ENCODE peak calls at places on chromosomes 3 and 15, in six cellular contexts. W, T, C, P, L and G are unnamed samples.

GRCh38 chr15:70781236-70781635 is 17.9 kb upstream of the UACA start:
- ATAC-seq in T (no peak), L (no peak), C (no peak), P (no peak), W (no peak), G (no peak)

GRCh38 chr15:74812533-74812932 is at the start of gene LMAN1L:
- ATAC-seq in C (no peak), W (peak), T (no peak), P (no peak), L (no peak), G (no peak)

GRCh38 chr3:127226946-127227842 is 34.3 kb downstream of the PRR23E start:
- ATAC-seq in W (no peak), P (peak), C (no peak), L (peak), T (peak), G (no peak)

GRCh38 chr3:146921693-146922092 is 316.5 kb upstream of the PLSCR5 start:
- ATAC-seq in L (no peak), W (no peak), T (no peak), P (no peak), C (no peak), G (no peak)

GRCh38 chr3:134931045-134931775 is 136.2 kb downstream of the EPHB1 start:
- ATAC-seq in C (no peak), L (no peak), T (no peak), W (no peak), P (no peak), G (no peak)

GRCh38 chr15:61237400-61237799 is 8.3 kb upstream of the RORA start:
- ATAC-seq in T (no peak), P (no peak), C (no peak), W (no peak), L (no peak), G (no peak)

GRCh38 chr3:129003578-129004112 is 2.5 kb downstream of the EFCC1 start:
- ATAC-seq in C (no peak), P (peak), T (peak), L (no peak), W (peak), G (peak)

GRCh38 chr15:83998486-83998885 is 237.1 kb upstream of the GOLGA6L4 start:
- ATAC-seq in P (no peak), T (no peak), L (no peak), C (no peak), W (no peak), G (no peak)

GRCh38 chr15:82146990-82147461 is 101.2 kb upstream of the MEX3B start:
- ATAC-seq in T (no peak), C (no peak), P (peak), L (no peak), W (no peak), G (no peak)

GRCh38 chr15:48406240-48406891 is 75.1 kb downstream of the DUT start:
- ATAC-seq in L (peak), P (no peak), C (peak), W (no peak), T (no peak), G (no peak)

GRCh38 chr3:51340311-51340829 is 44.7 kb upstream of the MANF start:
- ATAC-seq in C (peak), W (peak), P (peak), T (no peak), L (peak), G (peak)

GRCh38 chr3:29171583-29171990 is 109.3 kb upstream of the RBMS3 start:
- ATAC-seq in L (peak), C (no peak), P (no peak), T (peak), W (no peak), G (peak)

GRCh38 chr15:37789881-37790280 is 144.6 kb upstream of the TMCO5A start:
- ATAC-seq in C (no peak), T (no peak), W (peak), L (no peak), P (no peak), G (peak)

GRCh38 chr3:179713643-179714090 is 60.8 kb downstream of the USP13 start:
- ATAC-seq in C (no peak), W (no peak), P (no peak), L (no peak), T (no peak), G (no peak)

GRCh38 chr3:177921153-177921552 is 615.1 kb upstream of the KCNMB2 start:
- ATAC-seq in P (no peak), C (no peak), W (no peak), L (no peak), T (no peak), G (no peak)

GRCh38 chr15:40815042-40815678 is 7.9 kb upstream of the DNAJC17 start:
- ATAC-seq in T (no peak), P (no peak), L (no peak), W (no peak), C (no peak), G (no peak)

GRCh38 chr3:5181479-5182141 is 5.9 kb upstream of the EDEM1 start:
- ATAC-seq in L (no peak), C (no peak), W (no peak), P (no peak), T (peak), G (no peak)

GRCh38 chr3:124297062-124297980 is 305.4 kb upstream of the ROPN1 start:
- ATAC-seq in W (no peak), C (no peak), L (no peak), T (no peak), P (no peak), G (no peak)

GRCh38 chr15:28128036-28128435 is 28.9 kb upstream of the OCA2 start:
- ATAC-seq in T (no peak), W (no peak), L (peak), P (no peak), C (no peak), G (no peak)

GRCh38 chr3:161274691-161275298 is 53.7 kb downstream of the NMD3 start:
- ATAC-seq in L (no peak), P (no peak), T (no peak), C (no peak), W (peak), G (no peak)

GRCh38 chr3:127473244-127474024 is 117.1 kb downstream of the TPRA1 start:
- ATAC-seq in C (no peak), P (peak), T (no peak), W (peak), L (no peak), G (no peak)

GRCh38 chr3:32438596-32439344 is 47.1 kb downstream of the CMTM7 start:
- ATAC-seq in L (no peak), C (no peak), W (peak), P (no peak), T (peak), G (peak)

GRCh38 chr3:47916696-47917095 is 99.5 kb downstream of the MAP4 start:
- ATAC-seq in P (no peak), T (no peak), W (no peak), L (no peak), C (no peak), G (no peak)

GRCh38 chr3:184597783-184598182 is 36.2 kb downstream of the EPHB3 start:
- ATAC-seq in T (no peak), C (no peak), W (no peak), L (peak), P (no peak), G (no peak)

GRCh38 chr3:149152420-149152819 is 23.0 kb downstream of the HPS3 start:
- ATAC-seq in C (no peak), W (peak), P (no peak), L (peak), T (no peak), G (peak)

GRCh38 chr15:40064231-40064894 is 25.4 kb upstream of the SRP14 start:
- ATAC-seq in C (no peak), T (peak), P (no peak), L (no peak), W (peak), G (peak)

GRCh38 chr3:141271279-141272033 is 39.8 kb downstream of the PXYLP1 start:
- ATAC-seq in T (no peak), C (no peak), P (no peak), L (no peak), W (no peak), G (no peak)

GRCh38 chr3:47741925-47742324 is 39.8 kb downstream of the SMARCC1 start:
- ATAC-seq in T (no peak), P (no peak), C (no peak), L (no peak), W (no peak), G (no peak)

GRCh38 chr3:14391033-14391432 is 11.4 kb upstream of the SLC6A6 start:
- ATAC-seq in W (no peak), L (peak), T (no peak), P (no peak), C (peak), G (no peak)

GRCh38 chr3:184323696-184324095 is 9.3 kb downstream of the EIF4G1 start:
- ATAC-seq in W (no peak), P (no peak), C (peak), T (no peak), L (peak), G (no peak)

GRCh38 chr3:66463054-66463631 is 37.7 kb downstream of the LRIG1 start:
- ATAC-seq in L (no peak), W (no peak), T (no peak), C (no peak), P (no peak), G (peak)

GRCh38 chr3:78878789-78879515 is 888.8 kb downstream of the ROBO1 start:
- ATAC-seq in L (no peak), T (no peak), W (no peak), P (no peak), C (no peak), G (no peak)